ENCODE peak calls at places on chromosomes 16 and 17, in seven cellular contexts. P, H, Y, M, W, A and X are unnamed samples.
A peak's percentile ranks its signal among the peaks of the same experiment; 100 is the strongest.

GRCh38 chr16:79186196-79186595 is 414.3 kb downstream of the MAF start:
- DNase-seq in P (no peak), H (no peak), Y (no peak), M (peak; percentile 14), W (no peak), A (no peak), X (no peak)

GRCh38 chr16:12016166-12016947 is 39.8 kb downstream of the SNX29 start:
- DNase-seq in P (no peak), H (no peak), Y (no peak), M (no peak), W (no peak), A (no peak), X (no peak)

GRCh38 chr16:58272855-58273254 is 22.0 kb downstream of the PRSS54 start:
- DNase-seq in P (no peak), H (no peak), Y (no peak), M (no peak), W (no peak), A (no peak), X (no peak)

GRCh38 chr16:31569360-31569717 is 41.6 kb downstream of the AHSP start:
- DNase-seq in P (no peak), H (no peak), Y (no peak), M (peak; percentile 3), W (no peak), A (no peak), X (no peak)

GRCh38 chr16:79286646-79287423 is 313.7 kb downstream of the MAF start:
- DNase-seq in P (no peak), H (peak; percentile 15), Y (no peak), M (no peak), W (peak; percentile 43), A (peak; percentile 60), X (no peak)

GRCh38 chr17:76268015-76268749 is 3.0 kb downstream of the UBALD2 start:
- DNase-seq in P (no peak), H (peak; percentile 83), Y (no peak), M (no peak), W (peak; percentile 86), A (peak; percentile 79), X (peak; percentile 89)

GRCh38 chr16:28211758-28212531 is at the start of gene XPO6:
- DNase-seq in P (peak; percentile 61), H (peak; percentile 93), Y (peak; percentile 78), M (peak; percentile 97), W (peak; percentile 92), A (peak; percentile 98), X (peak; percentile 100)

GRCh38 chr17:75266315-75267145 is 4.5 kb downstream of the MIF4GD start:
- DNase-seq in P (no peak), H (no peak), Y (no peak), M (no peak), W (no peak), A (no peak), X (no peak)

GRCh38 chr17:40094874-40095273 is 5.5 kb downstream of the NR1D1 start:
- DNase-seq in P (no peak), H (no peak), Y (no peak), M (no peak), W (no peak), A (no peak), X (peak; percentile 77)

GRCh38 chr16:88479795-88480760 is 27.0 kb downstream of the ZFPM1 start:
- DNase-seq in P (no peak), H (no peak), Y (no peak), M (no peak), W (no peak), A (no peak), X (no peak)

GRCh38 chr17:66138120-66138519 is 53.8 kb downstream of the CEP112 start:
- DNase-seq in P (no peak), H (no peak), Y (no peak), M (no peak), W (no peak), A (no peak), X (no peak)

GRCh38 chr17:57806083-57806830 is 43.6 kb downstream of the MRPS23 start:
- DNase-seq in P (no peak), H (no peak), Y (no peak), M (no peak), W (no peak), A (no peak), X (no peak)

GRCh38 chr16:10990378-10990777 is 46.0 kb downstream of the CLEC16A start:
- DNase-seq in P (no peak), H (no peak), Y (no peak), M (no peak), W (no peak), A (no peak), X (no peak)

GRCh38 chr17:2435852-2436251 is 35.0 kb upstream of the MNT start:
- DNase-seq in P (no peak), H (no peak), Y (no peak), M (peak; percentile 14), W (no peak), A (no peak), X (no peak)

GRCh38 chr16:1639282-1639681 is 27.1 kb downstream of the CRAMP1 start:
- DNase-seq in P (no peak), H (no peak), Y (no peak), M (no peak), W (no peak), A (no peak), X (no peak)

GRCh38 chr16:15822957-15823356 is 33.9 kb downstream of the MYH11 start:
- DNase-seq in P (no peak), H (no peak), Y (no peak), M (no peak), W (peak; percentile 73), A (no peak), X (peak; percentile 89)

GRCh38 chr17:49522329-49522890 is 27.3 kb downstream of the NGFR start:
- DNase-seq in P (no peak), H (no peak), Y (no peak), M (no peak), W (no peak), A (no peak), X (no peak)

GRCh38 chr17:19569785-19570496 is 36.3 kb downstream of the SLC47A1 start:
- DNase-seq in P (no peak), H (no peak), Y (no peak), M (no peak), W (no peak), A (no peak), X (no peak)

GRCh38 chr16:15970743-15971434 is 21.5 kb downstream of the ABCC1 start:
- DNase-seq in P (no peak), H (no peak), Y (no peak), M (no peak), W (no peak), A (no peak), X (no peak)

GRCh38 chr17:80850817-80851216 is 140.8 kb upstream of the CHMP6 start:
- DNase-seq in P (no peak), H (no peak), Y (no peak), M (no peak), W (no peak), A (no peak), X (no peak)

GRCh38 chr17:17051380-17051779 is 9.1 kb downstream of the MPRIP start:
- DNase-seq in P (no peak), H (no peak), Y (no peak), M (no peak), W (peak; percentile 7), A (no peak), X (no peak)
- H3K4me1 ChIP-seq in P (peaks cover 4% of the 10 kb centered on the region), H (peaks cover 60% of the 10 kb centered on the region), Y (peaks cover 61% of the 10 kb centered on the region), M (peaks cover 14% of the 10 kb centered on the region), W (peaks cover 78% of the 10 kb centered on the region), A (peaks cover 22% of the 10 kb centered on the region), X (peaks cover 5% of the 10 kb centered on the region)

DNA sequence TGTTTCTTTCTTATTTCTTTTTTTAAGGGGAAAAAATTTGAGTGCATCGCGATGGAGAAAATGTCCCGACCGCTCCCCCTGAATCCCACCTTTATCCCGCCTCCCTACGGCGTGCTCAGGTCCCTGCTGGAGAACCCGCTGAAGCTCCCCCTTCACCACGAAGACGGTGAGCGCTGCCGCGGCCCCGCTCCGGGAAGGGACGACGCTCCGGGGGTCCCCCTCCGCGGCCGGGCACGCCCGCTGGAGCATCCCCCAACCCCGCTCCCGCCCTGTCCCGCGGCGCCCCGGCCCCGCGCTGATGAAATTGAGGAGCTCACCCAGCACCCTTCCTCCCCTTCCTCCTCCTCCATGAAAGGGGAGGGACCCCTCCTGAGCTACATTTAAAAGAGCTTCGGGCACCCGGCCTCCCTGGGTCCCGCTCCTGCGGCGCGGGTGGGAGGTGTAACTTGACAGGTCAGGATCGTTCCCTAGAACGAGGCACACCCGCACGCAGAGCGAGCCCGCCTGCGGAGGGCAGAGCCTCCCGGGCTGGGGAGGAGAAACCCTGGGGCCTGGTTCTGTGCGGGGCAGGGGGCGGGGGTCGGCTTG is 768 bp downstream of the HLF start:
- DNase-seq in P (no peak), H (no peak), Y (no peak), M (no peak), W (no peak), A (no peak), X (no peak)
- H3K4me3 ChIP-seq in P (peak overlapping the region; percentile 32), H (peak overlapping the region; percentile 74), Y (peak overlapping the region; percentile 74), M (peak overlapping the region; percentile 50), W (peak overlapping the region; percentile 62), A (peak overlapping the region; percentile 67), X (peak overlapping the region; percentile 79)

DNA sequence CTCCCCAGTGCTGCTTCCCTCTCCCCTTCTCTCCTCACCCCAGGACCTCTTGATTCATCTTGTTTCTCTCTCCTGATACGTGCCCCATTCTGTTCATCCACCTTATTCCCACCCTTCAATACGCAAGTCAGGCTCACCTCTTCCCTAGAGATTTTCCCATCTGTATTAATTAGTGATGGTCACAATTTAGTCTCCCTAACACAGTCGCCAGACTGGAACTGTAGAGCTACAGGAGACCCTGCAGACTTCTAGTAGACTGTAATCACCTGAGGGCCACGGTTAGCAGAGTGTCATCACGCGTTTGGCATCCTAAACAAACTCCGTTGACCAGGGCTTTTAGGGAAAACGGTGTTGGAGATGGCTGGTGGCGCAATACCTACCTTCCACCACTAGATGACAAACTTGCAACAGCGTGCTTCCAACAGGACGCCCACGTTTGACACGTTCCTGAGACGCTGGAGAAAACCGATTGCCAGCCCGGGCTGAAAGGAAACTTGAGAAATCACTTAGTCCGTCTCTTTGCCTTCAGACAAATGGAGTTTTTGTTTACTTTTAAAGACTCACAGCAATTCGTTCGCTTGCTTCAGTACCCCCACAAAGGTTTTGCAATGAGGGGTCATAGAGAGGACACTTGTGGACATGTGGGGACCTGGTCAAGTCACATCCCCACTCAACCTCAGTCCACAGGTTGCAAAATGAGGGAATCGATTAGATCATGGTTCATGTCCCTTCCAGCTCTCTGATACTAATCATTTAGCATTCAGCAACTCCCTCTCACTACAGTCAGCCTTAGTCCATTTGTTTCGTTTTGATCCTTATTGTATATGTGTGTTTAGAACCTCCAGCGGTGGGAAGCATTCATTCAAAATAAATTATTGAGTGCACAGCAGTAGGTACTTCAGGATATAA is 20.6 kb downstream of the MYL4 start:
- DNase-seq in P (peak; percentile 91), H (peak; percentile 91), Y (no peak), M (peak; percentile 90), W (peak; percentile 90), A (peak; percentile 90), X (peak; percentile 90)
- H3K27ac ChIP-seq in P (peak overlapping the region; percentile 70), H (peak overlapping the region; percentile 15), Y (peak overlapping the region; percentile 59), M (peak overlapping the region; percentile 24), W (peak overlapping the region; percentile 80), A (peak overlapping the region; percentile 82), X (no peak overlapping the region)

DNA sequence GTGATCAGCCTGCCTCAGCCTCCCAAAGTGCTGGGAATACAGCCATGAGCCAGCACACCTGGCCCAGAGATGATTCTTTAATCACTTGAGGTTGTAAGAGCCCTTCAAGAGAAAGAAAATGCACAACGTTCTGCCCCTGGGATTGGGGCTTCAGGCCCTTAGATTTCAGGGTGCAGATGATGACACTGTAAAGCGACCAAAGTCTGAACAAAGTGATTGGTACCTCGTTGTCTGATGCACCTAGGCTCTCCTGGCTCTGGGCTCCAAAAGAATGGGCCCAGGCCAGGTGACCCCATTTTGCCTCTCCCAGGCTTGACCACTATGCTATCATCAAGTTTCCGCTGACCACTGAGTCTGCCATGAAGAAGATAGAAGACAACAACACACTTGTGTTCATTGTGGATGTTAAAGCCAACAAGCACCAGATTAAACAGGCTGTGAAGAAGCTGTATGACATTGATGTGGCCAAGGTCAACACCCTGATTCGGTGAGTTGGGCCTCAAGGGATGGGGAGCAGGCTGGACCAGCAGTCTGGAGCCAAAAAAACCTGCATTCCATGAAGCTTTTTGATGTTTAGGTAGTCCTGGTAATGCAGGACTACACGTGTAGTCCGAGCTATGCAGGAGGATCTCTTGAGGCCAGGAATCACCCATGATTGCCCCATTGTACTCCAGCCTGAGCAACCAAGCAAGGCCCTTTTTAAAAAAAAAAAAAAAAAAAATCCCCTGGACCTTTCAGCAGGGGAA is 2.8 kb downstream of the RPL23A start:
- DNase-seq in P (no peak), H (no peak), Y (no peak), M (no peak), W (no peak), A (no peak), X (no peak)
- H3K4me1 ChIP-seq in P (peaks cover 43% of the 10 kb centered on the region), H (peaks cover 53% of the 10 kb centered on the region), Y (peaks cover 70% of the 10 kb centered on the region), M (peaks cover 15% of the 10 kb centered on the region), W (peaks cover 48% of the 10 kb centered on the region), A (peaks cover 23% of the 10 kb centered on the region), X (peaks cover 6% of the 10 kb centered on the region)